ENCODE peak calls at places on chromosomes 7 and 10, in six cellular contexts. R is adrenal gland, T is thoracic aorta, B is mucosa of descending colon, O is neural progenitor cell, I is transverse colon. Z is an unnamed sample. For H3K4me1, the result is how much of the 10 kb centered on the place peaks cover.

GRCh38 chr7:17991866-17992648 is 35.6 kb downstream of the PRPS1L1 start:
- DNase-seq in R (no peak), T (no peak), B (peak), O (peak), I (peak), Z (no peak)

GRCh38 chr7:95622859-95623258 is 26.5 kb upstream of the PDK4 start:
- DNase-seq in R (no peak), T (no peak), B (no peak), O (no peak), I (no peak), Z (no peak)

GRCh38 chr7:121279822-121280221 is 49.0 kb upstream of the WNT16 start:
- DNase-seq in R (no peak), T (no peak), B (no peak), O (no peak), I (no peak), Z (no peak)

GRCh38 chr10:34967411-34967880 is 122.7 kb downstream of the CUL2 start:
- DNase-seq in R (peak), T (no peak), B (no peak), O (no peak), I (no peak), Z (peak)

GRCh38 chr7:75937958-75938786 is 23.2 kb downstream of the POR start:
- DNase-seq in R (peak), T (peak), B (no peak), O (peak), I (peak), Z (no peak)

GRCh38 chr7:40571796-40572195 is 437.0 kb downstream of the SUGCT start:
- DNase-seq in R (no peak), T (no peak), B (no peak), O (no peak), I (no peak), Z (no peak)

GRCh38 chr10:88616250-88616977 is 29.9 kb downstream of the LIPJ start:
- DNase-seq in R (no peak), T (no peak), B (no peak), O (no peak), I (no peak), Z (no peak)

GRCh38 chr7:71511361-71511807 is 379.4 kb downstream of the GALNT17 start:
- DNase-seq in R (no peak), T (no peak), B (no peak), O (peak), I (no peak), Z (no peak)

GRCh38 chr7:114182837-114183236 is 231.8 kb upstream of the FOXP2 start:
- DNase-seq in R (no peak), T (no peak), B (no peak), O (peak), I (no peak), Z (no peak)

GRCh38 chr10:118980870-118981269 is 48.6 kb upstream of the NANOS1 start:
- DNase-seq in R (no peak), T (no peak), B (no peak), O (no peak), I (no peak), Z (no peak)

GRCh38 chr10:60311821-60312220 is 77.9 kb downstream of the ANK3 start:
- DNase-seq in R (no peak), T (no peak), B (no peak), O (no peak), I (no peak), Z (no peak)

GRCh38 chr7:131327626-131328386 is at the start of gene MKLN1:
- DNase-seq in R (peak), T (peak), B (peak), O (peak), I (peak), Z (peak)

GRCh38 chr7:19009936-19010280 is 107.5 kb downstream of the TWIST1 start:
- DNase-seq in R (no peak), T (no peak), B (no peak), O (no peak), I (no peak), Z (no peak)

GRCh38 chr10:11336703-11337102 is 274.7 kb downstream of the USP6NL start:
- DNase-seq in R (no peak), T (no peak), B (no peak), O (peak), I (no peak), Z (no peak)

GRCh38 chr10:34957531-34957930 is 132.6 kb downstream of the CUL2 start:
- DNase-seq in R (no peak), T (no peak), B (no peak), O (no peak), I (no peak), Z (no peak)

GRCh38 chr10:72340510-72340895 is 14.2 kb downstream of the DNAJB12 start:
- DNase-seq in R (peak), T (no peak), B (peak), O (peak), I (peak), Z (no peak)

GRCh38 chr7:41238851-41239331 is 464.0 kb downstream of the INHBA start:
- DNase-seq in R (no peak), T (no peak), B (no peak), O (no peak), I (no peak), Z (no peak)

GRCh38 chr10:82463165-82463564 is 588.2 kb downstream of the NRG3 start:
- DNase-seq in R (no peak), T (no peak), B (no peak), O (no peak), I (no peak), Z (no peak)

GRCh38 chr7:129786825-129787563 is 165.8 kb downstream of the UBE2H start:
- DNase-seq in R (no peak), T (no peak), B (no peak), O (peak), I (no peak), Z (no peak)

GRCh38 chr7:51263631-51264484 is 52.8 kb downstream of the COBL start:
- DNase-seq in R (no peak), T (no peak), B (peak), O (no peak), I (peak), Z (no peak)

GRCh38 chr10:70432561-70433263 is 8.8 kb downstream of the NODAL start:
- DNase-seq in R (no peak), T (no peak), B (no peak), O (no peak), I (no peak), Z (no peak)

GRCh38 chr7:12851142-12851541 is 163.7 kb downstream of the ARL4A start:
- DNase-seq in R (no peak), T (no peak), B (no peak), O (no peak), I (no peak), Z (no peak)

GRCh38 chr7:35015346-35015859 is 21.9 kb downstream of the DPY19L1 start:
- DNase-seq in R (no peak), T (no peak), B (no peak), O (no peak), I (no peak), Z (no peak)

GRCh38 chr7:92973964-92974363 is 137.6 kb upstream of the CDK6 start:
- DNase-seq in R (no peak), T (no peak), B (no peak), O (no peak), I (no peak), Z (no peak)

GRCh38 chr7:133859871-133860427 is 267.2 kb upstream of the LRGUK start:
- DNase-seq in R (no peak), T (no peak), B (no peak), O (no peak), I (no peak), Z (no peak)

GRCh38 chr10:102775973-102776669 is 32.4 kb downstream of the WBP1L start:
- DNase-seq in R (peak), T (peak), B (peak), O (peak), I (peak), Z (no peak)

GRCh38 chr7:155003215-155003999 is 483 bp upstream of the PAXIP1 start:
- DNase-seq in R (peak), T (no peak), B (peak), O (peak), I (peak), Z (peak)

GRCh38 chr7:35793225-35793579 is 7.7 kb upstream of the SEPTIN7 start:
- DNase-seq in R (no peak), T (no peak), B (no peak), O (no peak), I (no peak), Z (no peak)

GRCh38 chr10:114795039-114795438 is 26.5 kb upstream of the FHIP2A start:
- DNase-seq in R (no peak), T (no peak), B (no peak), O (no peak), I (no peak), Z (no peak)

GRCh38 chr7:33108591-33108930 is 643 bp downstream of the RP9 start:
- DNase-seq in R (no peak), T (no peak), B (peak), O (peak), I (peak), Z (no peak)

GRCh38 chr10:17290226-17290625 is 62.2 kb downstream of the VIM start:
- DNase-seq in R (no peak), T (no peak), B (no peak), O (peak), I (no peak), Z (no peak)

GRCh38 chr7:123170333-123171016 is 29.3 kb downstream of the SLC13A1 start:
- DNase-seq in R (no peak), T (no peak), B (no peak), O (no peak), I (no peak), Z (no peak)

GRCh38 chr10:36888925-36889573 is 236.3 kb upstream of the ANKRD30A start:
- DNase-seq in R (no peak), T (no peak), B (no peak), O (peak), I (peak), Z (no peak)
- TF ChIP-seq CTCF in R (no peak), T (no peak), B (no peak), O (peak), I (no peak), Z (no peak)

DNA sequence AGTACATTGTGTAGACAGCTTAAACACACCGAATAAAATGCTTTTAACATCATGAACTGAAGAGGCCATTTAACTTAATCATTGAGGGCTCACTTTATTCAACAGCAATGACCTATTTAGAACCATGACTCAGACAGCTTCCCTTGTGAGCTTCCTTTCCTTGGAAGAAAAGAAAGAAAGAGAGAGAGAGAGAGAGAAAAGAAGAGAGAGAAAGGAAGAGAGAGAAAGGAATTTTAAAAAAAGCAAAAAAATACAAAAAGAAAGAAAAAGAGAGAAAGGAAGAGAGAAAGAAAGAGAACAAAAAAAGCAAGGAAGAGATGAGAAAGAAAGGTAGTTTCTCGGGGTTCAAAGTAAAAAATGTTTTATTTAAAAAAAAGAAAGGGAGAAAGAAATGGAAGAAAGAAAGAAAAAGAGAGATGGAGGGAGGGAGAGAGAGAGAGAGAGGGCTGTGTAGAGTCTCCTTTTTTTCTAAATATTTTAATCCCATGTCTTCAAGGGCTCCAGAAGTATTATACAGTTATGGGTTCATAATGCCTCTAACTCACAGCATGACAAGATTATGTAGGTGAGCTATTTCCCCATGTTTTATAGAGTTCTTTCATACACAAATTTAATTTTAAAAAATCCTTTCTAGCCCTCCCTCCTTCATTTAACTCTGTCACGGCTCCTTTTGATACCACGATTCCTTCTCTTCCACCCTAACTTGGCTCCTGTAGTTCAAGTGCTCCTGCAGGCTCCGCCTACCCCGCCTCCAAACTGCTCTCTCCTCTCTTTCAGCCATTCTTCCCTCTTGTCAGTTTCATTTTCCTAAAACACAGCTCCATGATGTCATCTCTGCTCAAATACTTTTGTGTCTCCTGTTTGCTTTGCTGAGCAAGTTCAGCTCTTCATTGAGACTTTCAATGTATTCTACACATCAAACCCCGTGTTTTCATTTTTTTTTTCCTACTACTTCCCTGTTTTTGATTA is 85.5 kb downstream of the PRTFDC1 start:
- DNase-seq in R (peak), T (no peak), B (peak), O (no peak), I (peak), Z (no peak)
- H3K4me3 ChIP-seq in R (peak), T (peak), B (no peak), O (no peak), I (no peak), Z (peak)

DNA sequence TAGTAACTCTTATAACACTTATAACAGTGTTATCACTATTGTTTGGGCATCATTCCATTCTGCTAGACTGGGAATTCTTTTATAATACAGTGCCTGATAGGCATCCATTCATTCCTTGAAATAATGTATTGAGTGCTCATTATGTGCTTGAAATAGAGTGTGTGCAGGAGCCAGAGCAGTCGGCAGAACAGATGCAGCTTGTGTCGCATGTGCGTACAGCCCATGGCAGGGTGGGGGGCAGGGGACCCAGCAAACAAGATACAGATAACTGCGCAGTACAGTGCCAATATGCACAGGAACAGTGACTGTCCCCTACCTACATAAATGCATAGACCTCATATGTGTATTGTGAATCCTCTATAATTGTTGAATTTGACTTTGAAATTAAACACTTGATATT is 99.3 kb downstream of the KAT6B start:
- DNase-seq in R (no peak), T (no peak), B (no peak), O (no peak), I (no peak), Z (no peak)
- H3K4me1 ChIP-seq in R (under half), T (half or more), B (under half), O (under half), I (half or more), Z (under half)

DNA sequence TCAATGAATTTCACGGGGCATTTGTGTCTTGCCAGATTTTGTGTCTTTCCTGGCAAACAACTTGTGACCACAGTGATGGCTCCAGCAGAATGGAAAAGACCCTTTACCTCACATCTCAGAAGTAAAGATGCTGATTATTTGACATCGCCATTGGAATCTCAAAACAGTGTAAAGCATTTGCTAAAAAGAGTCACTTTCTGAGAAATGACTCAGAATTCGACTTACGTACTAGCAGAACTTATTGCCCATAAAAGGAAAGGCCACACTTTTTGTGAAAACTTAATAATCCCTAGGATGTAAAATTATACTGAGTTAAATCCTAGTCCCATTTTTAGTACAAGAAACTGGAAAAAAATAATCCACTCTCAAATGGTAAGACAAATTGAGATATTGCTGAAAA is 35.9 kb upstream of the PRKCQ start:
- DNase-seq in R (no peak), T (no peak), B (no peak), O (no peak), I (no peak), Z (no peak)
- TF ChIP-seq CTCF in R (no peak), T (no peak), B (no peak), O (no peak), I (no peak), Z (no peak)

DNA sequence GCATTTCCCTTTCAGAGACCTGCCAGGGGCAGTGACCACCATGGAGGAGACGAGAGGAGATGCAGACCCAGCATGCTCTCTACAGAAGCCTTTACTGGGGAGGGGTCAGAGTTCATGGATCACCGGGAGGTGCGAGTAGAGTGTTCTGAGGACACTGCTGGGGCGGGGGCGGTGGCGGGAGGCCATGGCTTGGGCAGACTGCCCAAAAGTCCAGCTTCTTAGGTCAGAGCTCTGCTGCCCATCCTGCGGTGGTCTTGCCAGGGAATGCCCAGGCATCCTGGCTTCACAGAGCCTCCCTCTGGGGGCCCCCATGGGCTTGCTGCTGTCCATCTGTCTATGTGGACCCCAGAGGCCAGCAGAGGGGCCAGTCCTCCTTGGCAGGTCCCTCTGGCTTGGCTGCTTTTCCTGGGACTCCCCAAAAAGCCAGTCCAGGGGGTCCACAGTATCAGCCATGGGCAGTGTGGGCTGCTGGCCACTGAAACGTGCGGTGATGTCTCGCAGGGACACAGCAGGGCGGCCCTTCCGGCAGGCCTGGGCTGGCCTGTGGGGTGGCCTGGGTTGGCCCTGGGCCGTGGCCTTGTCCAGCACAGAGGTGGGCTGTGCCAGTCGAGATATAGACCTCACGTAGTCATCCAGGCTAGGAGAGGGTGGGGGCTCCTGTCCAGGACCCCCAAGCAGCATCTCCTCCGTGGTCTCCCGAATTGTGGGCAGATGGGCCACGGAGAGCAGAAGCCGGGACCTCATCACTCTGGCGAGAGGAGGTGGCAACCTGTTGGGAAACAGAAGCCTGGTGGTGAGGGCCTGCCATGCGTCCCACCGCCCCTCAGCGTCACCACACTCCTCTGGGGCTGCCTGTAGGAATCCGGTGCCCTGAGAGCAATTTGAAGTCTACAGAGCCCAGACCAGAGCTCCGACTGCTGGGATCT is 1.1 kb downstream of the DEPP1 start:
- DNase-seq in R (no peak), T (no peak), B (no peak), O (no peak), I (peak), Z (no peak)
- H3K4me3 ChIP-seq in R (peak), T (peak), B (peak), O (no peak), I (peak), Z (peak)